ENCODE peak calls at places on chromosomes 5 and 9, in ten cellular contexts. E is ACHN; S is activated CD4-positive, alpha-beta T cell treated with anti-CD3 and anti-CD28 coated beads for 36 hours; R is D341Med; A is posterior vena cava; T is CD8-positive, alpha-beta T cell; O is stimulated activated CD8-positive, alpha-beta memory T cell treated with anti-CD3 and anti-CD28 coated beads, Interleukin-4, amount 100 ng/mL, for 24 hours; G is neural progenitor cell; M is left colon; J is activated CD8-positive, alpha-beta memory T cell treated with anti-CD3 and anti-CD28 coated beads for 48 hours. Y is an unnamed sample.

GRCh38 chr5:14110680-14111079 is 32.5 kb upstream of the TRIO start:
- DNase-seq in E (no peak), S (no peak), R (no peak), A (no peak), T (no peak), O (no peak), G (no peak), M (no peak), J (no peak), Y (no peak)

GRCh38 chr9:75186767-75187380 is 98.6 kb downstream of the OSTF1 start:
- DNase-seq in E (peak), S (no peak), R (no peak), A (no peak), T (no peak), O (no peak), G (no peak), M (no peak), J (no peak), Y (no peak)

GRCh38 chr9:116904165-116904564 is 217.1 kb downstream of the TRIM32 start:
- DNase-seq in E (no peak), S (no peak), R (no peak), A (no peak), T (no peak), O (no peak), G (no peak), M (no peak), J (no peak), Y (no peak)

GRCh38 chr5:75933489-75933888 is 149.7 kb upstream of the SV2C start:
- DNase-seq in E (no peak), S (no peak), R (no peak), A (no peak), T (no peak), O (no peak), G (no peak), M (peak), J (no peak), Y (no peak)

GRCh38 chr5:1522601-1523479 is 920 bp downstream of the LPCAT1 start:
- DNase-seq in E (peak), S (peak), R (peak), A (peak), T (no peak), O (no peak), G (peak), M (peak), J (no peak), Y (peak)

GRCh38 chr9:114035845-114036785 is 42.0 kb downstream of the AMBP start:
- DNase-seq in E (no peak), S (no peak), R (peak), A (peak), T (no peak), O (no peak), G (no peak), M (no peak), J (no peak), Y (no peak)

GRCh38 chr5:123537845-123538244 is 25.9 kb downstream of the CSNK1G3 start:
- DNase-seq in E (no peak), S (no peak), R (no peak), A (no peak), T (no peak), O (no peak), G (no peak), M (no peak), J (no peak), Y (no peak)

GRCh38 chr9:79660615-79661014 is 88.8 kb downstream of the TLE4 start:
- DNase-seq in E (no peak), S (no peak), R (peak), A (no peak), T (no peak), O (no peak), G (peak), M (no peak), J (no peak), Y (no peak)

GRCh38 chr5:90135979-90136378 is 273.6 kb downstream of the CETN3 start:
- DNase-seq in E (no peak), S (peak), R (peak), A (no peak), T (no peak), O (no peak), G (peak), M (peak), J (no peak), Y (no peak)

GRCh38 chr5:669111-669841 is 23.9 kb downstream of the TPPP start:
- DNase-seq in E (peak), S (peak), R (peak), A (peak), T (no peak), O (peak), G (peak), M (peak), J (no peak), Y (no peak)

GRCh38 chr9:75692309-75692708 is 198.2 kb upstream of the PCSK5 start:
- DNase-seq in E (no peak), S (no peak), R (no peak), A (no peak), T (no peak), O (no peak), G (no peak), M (no peak), J (no peak), Y (no peak)

GRCh38 chr9:26210338-26210851 is 532.2 kb upstream of the TUSC1 start:
- DNase-seq in E (no peak), S (no peak), R (no peak), A (no peak), T (no peak), O (no peak), G (peak), M (no peak), J (no peak), Y (no peak)

GRCh38 chr9:18461496-18461895 is 12.5 kb upstream of the ADAMTSL1 start:
- DNase-seq in E (no peak), S (no peak), R (no peak), A (no peak), T (no peak), O (no peak), G (no peak), M (no peak), J (no peak), Y (no peak)

GRCh38 chr5:130213607-130214006 is 309.3 kb downstream of the CHSY3 start:
- DNase-seq in E (no peak), S (no peak), R (no peak), A (no peak), T (no peak), O (no peak), G (no peak), M (no peak), J (no peak), Y (no peak)

GRCh38 chr5:131167615-131168014 is 2.6 kb upstream of the HINT1 start:
- DNase-seq in E (no peak), S (no peak), R (no peak), A (no peak), T (no peak), O (no peak), G (no peak), M (no peak), J (no peak), Y (no peak)

GRCh38 chr9:87766697-87767096 is 40.8 kb downstream of the CTSL start:
- DNase-seq in E (no peak), S (peak), R (no peak), A (no peak), T (no peak), O (no peak), G (no peak), M (no peak), J (no peak), Y (no peak)

GRCh38 chr9:133428579-133429215 is 6.5 kb downstream of the ADAMTS13 start:
- DNase-seq in E (peak), S (no peak), R (peak), A (no peak), T (no peak), O (no peak), G (peak), M (peak), J (no peak), Y (no peak)

GRCh38 chr5:103801681-103802080 is 239.1 kb upstream of the NUDT12 start:
- DNase-seq in E (no peak), S (no peak), R (no peak), A (no peak), T (no peak), O (no peak), G (no peak), M (no peak), J (no peak), Y (no peak)

GRCh38 chr9:137240321-137240840 is 706 bp upstream of the TUBB4B start:
- DNase-seq in E (peak), S (peak), R (peak), A (peak), T (peak), O (peak), G (peak), M (peak), J (no peak), Y (no peak)

GRCh38 chr9:95644377-95644776 is 127.6 kb upstream of the PTCH1 start:
- DNase-seq in E (no peak), S (no peak), R (no peak), A (no peak), T (no peak), O (no peak), G (no peak), M (no peak), J (no peak), Y (no peak)

GRCh38 chr5:141508808-141509611 is 20.1 kb downstream of the PCDHGC5 start:
- DNase-seq in E (peak), S (peak), R (no peak), A (peak), T (no peak), O (no peak), G (peak), M (no peak), J (no peak), Y (peak)

GRCh38 chr5:17405976-17406876 is 91.8 kb upstream of the TAF11L2 start:
- DNase-seq in E (no peak), S (no peak), R (no peak), A (no peak), T (no peak), O (no peak), G (no peak), M (no peak), J (no peak), Y (no peak)

GRCh38 chr9:4923580-4924544 is 61.2 kb upstream of the JAK2 start:
- DNase-seq in E (peak), S (no peak), R (peak), A (no peak), T (no peak), O (no peak), G (no peak), M (no peak), J (no peak), Y (no peak)

GRCh38 chr5:91712718-91713117 is 329.6 kb upstream of the ARRDC3 start:
- DNase-seq in E (no peak), S (no peak), R (no peak), A (no peak), T (no peak), O (no peak), G (no peak), M (no peak), J (no peak), Y (no peak)

GRCh38 chr5:44389410-44389879 is at the start of gene FGF10:
- DNase-seq in E (peak), S (peak), R (peak), A (peak), T (no peak), O (no peak), G (peak), M (peak), J (no peak), Y (no peak)

GRCh38 chr5:85000671-85001070 is 616.0 kb upstream of the EDIL3 start:
- DNase-seq in E (peak), S (no peak), R (no peak), A (no peak), T (no peak), O (no peak), G (no peak), M (no peak), J (no peak), Y (no peak)

GRCh38 chr5:81140461-81140860 is 92.7 kb upstream of the CKMT2 start:
- DNase-seq in E (no peak), S (no peak), R (no peak), A (no peak), T (no peak), O (no peak), G (no peak), M (no peak), J (no peak), Y (no peak)

GRCh38 chr9:95580812-95581761 is 64.3 kb upstream of the PTCH1 start:
- DNase-seq in E (no peak), S (no peak), R (no peak), A (no peak), T (no peak), O (no peak), G (no peak), M (peak), J (no peak), Y (no peak)

GRCh38 chr9:117936185-117936758 is 232.1 kb downstream of the TLR4 start:
- DNase-seq in E (no peak), S (no peak), R (no peak), A (no peak), T (no peak), O (no peak), G (no peak), M (no peak), J (no peak), Y (no peak)

GRCh38 chr9:91273853-91274552 is 87.7 kb downstream of the AUH start:
- DNase-seq in E (peak), S (no peak), R (no peak), A (no peak), T (no peak), O (no peak), G (no peak), M (no peak), J (no peak), Y (no peak)

Y was measured in thoracic aorta.